ENCODE peak calls at places on chromosome 18, in six cellular contexts. One of them, this sample, is unnamed.

GRCh38 chr18:55185391-55185790 is 226.1 kb upstream of the CCDC68 start:
- DNase-seq in HepG2: no peak
- DNase-seq in sigmoid colon: no peak
- DNase-seq in K562: no peak
- DNase-seq in stomach: no peak
- DNase-seq in transverse colon: no peak
- DNase-seq in this sample: no peak

GRCh38 chr18:35306588-35307250 is 16.7 kb upstream of the ZSCAN30 start:
- DNase-seq in HepG2: no peak
- DNase-seq in sigmoid colon: no peak
- DNase-seq in K562: no peak
- DNase-seq in stomach: no peak
- DNase-seq in transverse colon: no peak
- DNase-seq in this sample: no peak

GRCh38 chr18:69774831-69775230 is 172.8 kb downstream of the CD226 start:
- DNase-seq in HepG2: no peak
- DNase-seq in sigmoid colon: no peak
- DNase-seq in K562: no peak
- DNase-seq in stomach: no peak
- DNase-seq in transverse colon: no peak
- DNase-seq in this sample: no peak

GRCh38 chr18:7207366-7207765 is 23.5 kb upstream of the LRRC30 start:
- DNase-seq in HepG2: no peak
- DNase-seq in sigmoid colon: no peak
- DNase-seq in K562: no peak
- DNase-seq in stomach: no peak
- DNase-seq in transverse colon: no peak
- DNase-seq in this sample: no peak

GRCh38 chr18:55579471-55579870 is 8.5 kb downstream of the TCF4 start:
- DNase-seq in HepG2: no peak
- DNase-seq in sigmoid colon: no peak
- DNase-seq in K562: no peak
- DNase-seq in stomach: no peak
- DNase-seq in transverse colon: no peak
- DNase-seq in this sample: no peak

GRCh38 chr18:5197461-5197860 is 404 bp upstream of the AKAIN1 start:
- DNase-seq in HepG2: no peak
- DNase-seq in sigmoid colon: no peak
- DNase-seq in K562: no peak
- DNase-seq in stomach: no peak
- DNase-seq in transverse colon: no peak
- DNase-seq in this sample: no peak

GRCh38 chr18:13266208-13267100 is 47.9 kb downstream of the LDLRAD4 start:
- DNase-seq in HepG2: no peak
- DNase-seq in sigmoid colon: no peak
- DNase-seq in K562: no peak
- DNase-seq in stomach: no peak
- DNase-seq in transverse colon: no peak
- DNase-seq in this sample: no peak

GRCh38 chr18:37566479-37567060 is 972 bp upstream of the CELF4 start:
- DNase-seq in HepG2: no peak
- DNase-seq in sigmoid colon: peak; percentile 50
- DNase-seq in K562: no peak
- DNase-seq in stomach: no peak
- DNase-seq in transverse colon: no peak
- DNase-seq in this sample: no peak

GRCh38 chr18:8744038-8744437 is 38.7 kb downstream of the MTCL1 start:
- DNase-seq in HepG2: no peak
- DNase-seq in sigmoid colon: no peak
- DNase-seq in K562: no peak
- DNase-seq in stomach: no peak
- DNase-seq in transverse colon: no peak
- DNase-seq in this sample: no peak

GRCh38 chr18:79404567-79404910 is 8.8 kb downstream of the NFATC1 start:
- DNase-seq in HepG2: no peak
- DNase-seq in sigmoid colon: no peak
- DNase-seq in K562: no peak
- DNase-seq in stomach: no peak
- DNase-seq in transverse colon: no peak
- DNase-seq in this sample: no peak

DNA sequence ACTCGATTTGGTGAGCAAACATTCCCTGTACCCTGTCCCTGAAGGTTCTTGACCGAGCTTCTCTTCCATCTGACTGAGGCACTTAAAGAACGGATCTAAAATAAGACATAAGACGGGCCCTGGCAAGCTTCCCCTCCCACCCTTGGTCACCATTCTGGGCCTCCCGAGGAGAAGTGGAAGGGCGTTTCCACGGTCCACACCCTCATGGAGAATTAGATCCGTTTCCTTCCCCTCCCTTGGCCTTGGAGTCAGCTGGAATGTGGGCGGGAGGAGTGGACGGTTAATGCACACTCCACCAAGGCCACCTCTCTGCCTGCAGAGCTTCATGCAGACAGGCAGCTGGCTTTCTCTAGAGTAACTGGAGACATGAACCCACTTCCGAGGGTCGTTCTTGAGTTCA is 257.3 kb upstream of the APCDD1 start:
- DNase-seq in HepG2: no peak
- DNase-seq in sigmoid colon: no peak
- DNase-seq in K562: no peak
- DNase-seq in stomach: no peak
- DNase-seq in transverse colon: no peak
- DNase-seq in this sample: peak; percentile 66
- TF ChIP-seq EP300 in HepG2: no peak
- TF ChIP-seq EP300 in sigmoid colon: no peak
- TF ChIP-seq EP300 in K562: no peak
- TF ChIP-seq EP300 in stomach: no peak
- TF ChIP-seq EP300 in transverse colon: no peak
- TF ChIP-seq EP300 in this sample: no peak

GRCh38 chr18:63160172-63160995 is 159.2 kb downstream of the BCL2 start:
- DNase-seq in HepG2: no peak
- DNase-seq in sigmoid colon: no peak
- DNase-seq in K562: no peak
- DNase-seq in stomach: no peak
- DNase-seq in transverse colon: no peak
- DNase-seq in this sample: no peak
- H3K27ac ChIP-seq in HepG2: no peak overlapping the region
- H3K27ac ChIP-seq in sigmoid colon: no peak overlapping the region
- H3K27ac ChIP-seq in K562: no peak overlapping the region
- H3K27ac ChIP-seq in stomach: peak overlapping the region; percentile 83
- H3K27ac ChIP-seq in transverse colon: peak overlapping the region; percentile 80
- H3K27ac ChIP-seq in this sample: peak overlapping the region; percentile 83

GRCh38 chr18:58756596-58757240 is 85.5 kb downstream of the MALT1 start:
- DNase-seq in HepG2: no peak
- DNase-seq in sigmoid colon: no peak
- DNase-seq in K562: no peak
- DNase-seq in stomach: no peak
- DNase-seq in transverse colon: no peak
- DNase-seq in this sample: no peak

GRCh38 chr18:58756148-58756547 is 84.9 kb downstream of the MALT1 start:
- DNase-seq in HepG2: no peak
- DNase-seq in sigmoid colon: no peak
- DNase-seq in K562: no peak
- DNase-seq in stomach: no peak
- DNase-seq in transverse colon: no peak
- DNase-seq in this sample: no peak

GRCh38 chr18:58755304-58756010 is 84.2 kb downstream of the MALT1 start:
- DNase-seq in HepG2: no peak
- DNase-seq in sigmoid colon: no peak
- DNase-seq in K562: no peak
- DNase-seq in stomach: no peak
- DNase-seq in transverse colon: peak; percentile 30
- DNase-seq in this sample: no peak

GRCh38 chr18:58754544-58755068 is 83.3 kb downstream of the MALT1 start:
- DNase-seq in HepG2: no peak
- DNase-seq in sigmoid colon: no peak
- DNase-seq in K562: no peak
- DNase-seq in stomach: no peak
- DNase-seq in transverse colon: peak; percentile 18
- DNase-seq in this sample: no peak

DNA sequence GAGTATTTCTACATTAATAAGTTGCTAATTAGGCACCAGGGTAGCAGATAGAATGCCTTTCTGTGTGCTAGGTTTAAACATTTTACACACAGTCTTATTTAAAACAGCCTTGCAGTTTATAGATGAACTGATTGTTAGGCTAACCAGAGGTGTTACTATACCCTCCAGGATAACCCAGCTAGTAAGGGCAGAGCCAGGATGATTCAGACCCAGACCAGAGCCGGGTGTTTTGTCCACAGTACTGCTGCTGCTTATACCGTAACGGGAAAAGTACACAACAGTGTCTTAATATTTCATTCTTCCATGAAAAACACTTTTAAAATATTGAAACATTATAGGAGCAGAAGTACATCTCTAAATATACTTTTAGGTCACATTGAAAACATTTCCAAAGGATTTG is 82.7 kb downstream of the MALT1 start:
- DNase-seq in HepG2: no peak
- DNase-seq in sigmoid colon: no peak
- DNase-seq in K562: no peak
- DNase-seq in stomach: no peak
- DNase-seq in transverse colon: no peak
- DNase-seq in this sample: no peak
- TF ChIP-seq POLR2AphosphoS5 in HepG2: no peak
- TF ChIP-seq POLR2AphosphoS5 in sigmoid colon: no peak
- TF ChIP-seq POLR2AphosphoS5 in K562: no peak
- TF ChIP-seq POLR2AphosphoS5 in stomach: no peak
- TF ChIP-seq POLR2AphosphoS5 in transverse colon: no peak
- TF ChIP-seq POLR2AphosphoS5 in this sample: no peak

DNA sequence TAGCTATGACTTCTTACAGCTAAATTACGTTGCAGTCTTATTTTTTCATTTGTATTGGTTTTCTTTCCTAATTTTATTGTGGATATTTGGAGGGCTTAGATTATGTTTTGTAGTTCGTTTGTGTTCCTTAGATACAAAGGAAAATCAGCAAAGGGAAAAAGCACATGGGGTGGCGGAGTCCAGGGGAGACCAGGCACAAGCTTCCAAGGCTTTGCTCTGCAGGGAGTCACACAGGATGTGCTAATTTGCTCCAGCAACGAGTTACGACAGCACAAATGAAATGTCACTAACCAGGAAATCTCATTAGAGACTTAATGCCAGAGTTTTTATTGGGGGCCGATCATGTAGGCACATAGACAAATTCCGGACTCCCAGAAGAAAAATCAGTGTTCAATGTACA is 60.5 kb upstream of the CABYR start:
- DNase-seq in HepG2: no peak
- DNase-seq in sigmoid colon: no peak
- DNase-seq in K562: no peak
- DNase-seq in stomach: no peak
- DNase-seq in transverse colon: no peak
- DNase-seq in this sample: no peak
- TF ChIP-seq EP300 in HepG2: no peak
- TF ChIP-seq EP300 in sigmoid colon: no peak
- TF ChIP-seq EP300 in K562: no peak
- TF ChIP-seq EP300 in stomach: no peak
- TF ChIP-seq EP300 in transverse colon: no peak
- TF ChIP-seq EP300 in this sample: no peak

GRCh38 chr18:44681611-44682010 is 923 bp downstream of the SETBP1 start:
- DNase-seq in HepG2: no peak
- DNase-seq in sigmoid colon: no peak
- DNase-seq in K562: no peak
- DNase-seq in stomach: no peak
- DNase-seq in transverse colon: no peak
- DNase-seq in this sample: no peak
- H3K27ac ChIP-seq in HepG2: no peak overlapping the region
- H3K27ac ChIP-seq in sigmoid colon: peak overlapping the region; percentile 93
- H3K27ac ChIP-seq in K562: no peak overlapping the region
- H3K27ac ChIP-seq in stomach: peak overlapping the region; percentile 98
- H3K27ac ChIP-seq in transverse colon: peak overlapping the region; percentile 95
- H3K27ac ChIP-seq in this sample: peak overlapping the region; percentile 97

GRCh38 chr18:50285071-50285470 is 2.4 kb downstream of the CXXC1 start:
- DNase-seq in HepG2: no peak
- DNase-seq in sigmoid colon: no peak
- DNase-seq in K562: no peak
- DNase-seq in stomach: no peak
- DNase-seq in transverse colon: no peak
- DNase-seq in this sample: no peak
- TF ChIP-seq POLR2AphosphoS5 in HepG2: no peak
- TF ChIP-seq POLR2AphosphoS5 in sigmoid colon: no peak
- TF ChIP-seq POLR2AphosphoS5 in K562: no peak
- TF ChIP-seq POLR2AphosphoS5 in stomach: no peak
- TF ChIP-seq POLR2AphosphoS5 in transverse colon: no peak
- TF ChIP-seq POLR2AphosphoS5 in this sample: no peak

DNA sequence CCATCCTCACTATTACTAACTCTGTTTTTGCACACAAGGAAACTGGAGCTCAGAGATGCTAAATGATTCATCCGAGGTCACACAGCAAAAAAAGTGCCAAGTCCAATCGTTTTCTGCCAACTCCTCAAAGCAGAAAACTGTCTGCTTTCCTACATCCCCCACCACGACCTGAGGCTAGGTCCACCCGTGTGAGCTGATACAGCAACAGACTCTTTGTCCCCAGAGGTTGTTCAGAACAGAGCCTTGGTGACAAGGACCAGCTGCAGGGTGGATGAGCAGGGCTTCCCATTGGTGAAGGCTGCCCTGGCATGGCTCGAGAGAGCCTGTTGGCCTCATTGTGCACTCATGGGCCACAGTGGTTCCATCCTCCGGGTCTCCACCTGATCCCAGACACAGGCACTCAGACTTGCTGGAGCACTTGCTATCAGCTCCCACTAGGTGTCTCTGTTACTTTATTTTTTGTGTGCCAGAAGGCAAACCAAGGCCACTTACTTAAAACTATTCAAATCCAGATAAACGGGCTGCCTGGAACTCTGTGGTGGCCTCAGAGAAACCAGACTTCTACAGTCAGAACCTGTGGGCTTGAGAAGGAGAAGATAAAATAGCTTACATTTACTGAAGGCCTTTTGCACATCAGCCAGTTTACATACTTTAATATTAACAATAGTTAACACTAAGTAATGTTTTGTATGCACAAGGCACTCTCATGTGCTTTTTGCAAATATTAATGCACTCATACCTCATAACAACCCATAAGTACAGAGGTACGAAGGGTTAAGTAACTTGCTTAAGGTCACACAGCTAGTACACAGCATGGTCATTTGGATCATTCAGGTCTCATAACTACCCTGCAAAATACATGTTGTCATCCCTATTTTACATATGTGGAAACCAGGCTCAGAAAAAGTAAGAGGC is 62.9 kb upstream of the CTIF start:
- DNase-seq in HepG2: peak; percentile 80
- DNase-seq in sigmoid colon: no peak
- DNase-seq in K562: peak; percentile 48
- DNase-seq in stomach: peak; percentile 53
- DNase-seq in transverse colon: peak; percentile 35
- DNase-seq in this sample: no peak
- TF ChIP-seq EP300 in HepG2: no peak
- TF ChIP-seq EP300 in sigmoid colon: no peak
- TF ChIP-seq EP300 in K562: no peak
- TF ChIP-seq EP300 in stomach: no peak
- TF ChIP-seq EP300 in transverse colon: no peak
- TF ChIP-seq EP300 in this sample: no peak